ENCODE peak calls at places on chromosomes 11 and 22, in seven cellular contexts. N, A, B, F, W, T and L are unnamed samples.

GRCh38 chr22:20550057-20550817 is 42.8 kb downstream of the MED15 start:
- DNase-seq in N (no peak), A (no peak), B (no peak), F (no peak), W (no peak), T (no peak), L (no peak)

GRCh38 chr11:34869425-34869824 is 46.8 kb downstream of the APIP start:
- DNase-seq in N (no peak), A (no peak), B (no peak), F (no peak), W (no peak), T (no peak), L (no peak)

GRCh38 chr11:11960687-11961086 is 47.7 kb downstream of the DKK3 start:
- DNase-seq in N (no peak), A (no peak), B (no peak), F (no peak), W (no peak), T (no peak), L (no peak)

GRCh38 chr11:16613401-16614381 is 124.8 kb upstream of the C11orf58 start:
- DNase-seq in N (peak), A (peak), B (peak), F (peak), W (peak), T (peak), L (peak)

GRCh38 chr11:65637794-65638317 is at the start of gene SIPA1:
- DNase-seq in N (peak), A (peak), B (peak), F (peak), W (peak), T (peak), L (peak)

GRCh38 chr11:125959931-125960330 is 14.1 kb downstream of the VSIG10L2 start:
- DNase-seq in N (no peak), A (no peak), B (no peak), F (no peak), W (no peak), T (no peak), L (no peak)

GRCh38 chr11:67379061-67380058 is 6.0 kb upstream of the CLCF1 start:
- DNase-seq in N (peak), A (no peak), B (no peak), F (no peak), W (peak), T (no peak), L (no peak)

GRCh38 chr11:129968611-129969419 is 33.8 kb downstream of the PRDM10 start:
- DNase-seq in N (peak), A (no peak), B (no peak), F (no peak), W (no peak), T (no peak), L (no peak)

GRCh38 chr22:47474464-47474863 is 712.0 kb downstream of the TBC1D22A start:
- DNase-seq in N (no peak), A (no peak), B (no peak), F (no peak), W (no peak), T (no peak), L (no peak)

GRCh38 chr11:113106507-113106906 is 145.3 kb downstream of the NCAM1 start:
- DNase-seq in N (no peak), A (peak), B (peak), F (no peak), W (no peak), T (no peak), L (no peak)

GRCh38 chr11:22764732-22765131 is 64.9 kb downstream of the SVIP start:
- DNase-seq in N (no peak), A (no peak), B (no peak), F (no peak), W (no peak), T (no peak), L (no peak)

GRCh38 chr11:121464352-121464946 is 11.7 kb upstream of the SORL1-AS1 start:
- DNase-seq in N (peak), A (peak), B (peak), F (peak), W (peak), T (no peak), L (peak)

GRCh38 chr22:24587948-24588347 is 4.9 kb downstream of the LRRC75B start:
- DNase-seq in N (no peak), A (no peak), B (no peak), F (no peak), W (no peak), T (no peak), L (no peak)

GRCh38 chr22:27556371-27556770 is 245.2 kb downstream of the MN1 start:
- DNase-seq in N (no peak), A (no peak), B (no peak), F (no peak), W (no peak), T (no peak), L (no peak)

GRCh38 chr11:70028147-70028855 is 49.8 kb upstream of the ANO1 start:
- DNase-seq in N (no peak), A (no peak), B (no peak), F (no peak), W (no peak), T (no peak), L (no peak)

GRCh38 chr11:64245797-64246623 is 733 bp downstream of the PPP1R14B start:
- DNase-seq in N (peak), A (peak), B (peak), F (peak), W (peak), T (peak), L (peak)

DNA sequence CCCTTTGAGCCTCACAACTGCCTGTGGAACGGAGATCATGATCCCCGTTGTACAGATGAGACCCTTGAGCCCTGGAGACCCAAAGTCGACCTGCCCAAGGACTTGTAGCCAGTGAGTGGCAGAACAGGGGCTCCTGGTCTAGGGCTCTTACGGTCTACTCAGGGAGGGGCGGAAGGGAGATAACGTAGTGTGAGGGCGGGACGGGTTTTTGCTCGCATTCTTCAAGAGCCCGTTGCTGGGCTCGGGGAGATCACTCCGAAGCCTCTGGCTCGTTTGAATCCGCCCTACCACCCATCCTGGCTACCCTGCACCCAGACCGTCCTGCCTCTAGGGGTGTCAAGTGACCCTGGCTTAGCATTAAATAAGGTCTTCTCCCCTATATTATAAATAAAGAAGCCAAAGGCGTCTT is 637 bp downstream of the CRY2 start:
- DNase-seq in N (peak), A (peak), B (peak), F (peak), W (peak), T (peak), L (no peak)
- TF ChIP-seq CTCF in N (no peak), A (peak), B (peak), F (peak), W (no peak), T (no peak), L (peak)

DNA sequence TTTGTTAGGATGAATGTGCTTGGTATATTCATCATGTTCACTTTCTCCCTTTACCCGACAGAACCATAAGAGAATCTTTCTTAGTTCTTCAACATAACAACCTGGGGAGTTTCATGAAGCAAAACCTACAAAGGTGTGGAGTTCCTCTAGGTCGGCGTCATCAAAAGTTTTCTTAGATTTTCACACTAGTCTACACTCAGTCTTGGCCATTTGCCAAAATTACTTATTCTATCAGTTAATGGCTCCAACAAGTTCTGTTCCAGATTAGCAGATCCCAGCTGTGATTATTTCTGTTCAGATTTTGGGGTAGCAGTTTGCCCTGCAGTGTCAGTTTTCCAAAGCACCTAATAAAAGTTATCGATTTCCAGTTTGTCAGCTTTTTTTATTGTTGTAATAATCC is 935.8 kb upstream of the RAG2 start:
- DNase-seq in N (no peak), A (no peak), B (no peak), F (no peak), W (no peak), T (no peak), L (no peak)
- H3K4me3 ChIP-seq in N (no peak), A (no peak), B (no peak), F (no peak), W (no peak), T (no peak), L (no peak)

DNA sequence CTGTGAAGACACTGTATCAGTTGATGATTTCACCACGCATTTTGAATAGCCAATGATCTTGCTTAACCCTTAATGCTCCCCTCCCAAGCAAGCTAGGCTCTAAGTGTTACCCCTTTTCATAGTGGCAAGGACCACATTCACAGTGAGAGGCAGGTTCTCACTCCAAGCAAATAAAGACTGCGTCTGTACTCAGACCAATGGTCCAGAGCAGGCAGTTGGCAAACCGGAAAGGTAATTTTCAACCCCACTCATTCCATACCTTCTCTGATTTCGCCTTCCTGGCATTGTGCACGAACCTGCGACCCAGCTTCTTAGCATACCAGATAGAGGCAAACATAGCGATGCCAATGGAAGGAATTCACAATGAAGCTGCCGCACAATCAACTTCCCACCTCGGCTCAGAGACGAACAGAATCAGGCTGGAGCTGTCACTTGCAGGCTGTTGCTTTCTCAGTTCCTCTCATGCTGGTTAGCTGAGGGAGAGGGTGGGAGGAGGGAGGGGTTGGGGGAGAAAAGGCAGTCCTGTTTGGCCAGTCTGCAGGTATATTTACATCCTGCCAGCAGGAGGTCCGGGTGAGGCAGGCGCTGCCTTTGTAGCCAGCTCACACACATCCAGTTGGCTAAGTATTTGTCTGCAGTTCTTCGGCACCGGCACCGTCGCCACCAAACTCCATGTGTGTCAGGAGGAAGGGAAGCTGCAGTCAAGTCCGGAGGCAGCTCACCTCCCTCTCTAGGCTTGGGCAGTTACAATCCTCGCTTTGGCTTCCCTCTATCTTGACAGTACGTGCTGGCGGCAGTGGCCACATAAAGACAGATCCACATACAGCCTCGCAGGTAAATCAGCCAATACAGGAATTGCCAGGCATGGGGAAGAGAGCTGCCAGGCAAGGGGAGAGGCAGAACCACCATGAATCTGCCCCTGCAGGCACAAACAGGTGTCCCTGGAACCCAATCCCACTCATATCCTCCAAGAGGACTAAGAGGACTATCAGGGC is 1151.3 kb upstream of the CCDC90B start:
- DNase-seq in N (peak), A (no peak), B (no peak), F (no peak), W (no peak), T (peak), L (no peak)
- TF ChIP-seq CTCF in N (no peak), A (no peak), B (no peak), F (no peak), W (no peak), T (no peak), L (no peak)

DNA sequence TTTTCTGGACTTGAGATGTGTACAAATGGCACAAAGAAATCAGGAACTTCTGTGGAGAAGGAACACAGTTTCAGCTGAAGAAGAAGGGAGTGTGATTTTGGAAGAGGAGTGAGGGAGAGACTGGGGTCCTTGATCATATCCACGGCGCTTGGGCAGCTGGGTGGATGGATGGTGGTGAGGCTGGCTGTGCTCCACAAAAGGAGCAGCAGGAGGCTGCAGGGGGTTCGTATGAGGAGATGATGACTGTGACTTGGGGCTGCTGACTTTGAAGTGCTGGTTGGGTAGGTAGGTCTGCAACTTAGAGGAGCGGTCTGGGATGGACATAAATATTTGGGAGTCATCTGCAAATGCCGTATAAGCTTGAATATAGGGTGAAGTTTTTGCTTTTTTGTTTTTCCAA is 1.3 kb upstream of the DCHS1 start:
- DNase-seq in N (no peak), A (no peak), B (no peak), F (no peak), W (no peak), T (no peak), L (no peak)
- H3K4me3 ChIP-seq in N (no peak), A (no peak), B (no peak), F (peak), W (no peak), T (no peak), L (no peak)

DNA sequence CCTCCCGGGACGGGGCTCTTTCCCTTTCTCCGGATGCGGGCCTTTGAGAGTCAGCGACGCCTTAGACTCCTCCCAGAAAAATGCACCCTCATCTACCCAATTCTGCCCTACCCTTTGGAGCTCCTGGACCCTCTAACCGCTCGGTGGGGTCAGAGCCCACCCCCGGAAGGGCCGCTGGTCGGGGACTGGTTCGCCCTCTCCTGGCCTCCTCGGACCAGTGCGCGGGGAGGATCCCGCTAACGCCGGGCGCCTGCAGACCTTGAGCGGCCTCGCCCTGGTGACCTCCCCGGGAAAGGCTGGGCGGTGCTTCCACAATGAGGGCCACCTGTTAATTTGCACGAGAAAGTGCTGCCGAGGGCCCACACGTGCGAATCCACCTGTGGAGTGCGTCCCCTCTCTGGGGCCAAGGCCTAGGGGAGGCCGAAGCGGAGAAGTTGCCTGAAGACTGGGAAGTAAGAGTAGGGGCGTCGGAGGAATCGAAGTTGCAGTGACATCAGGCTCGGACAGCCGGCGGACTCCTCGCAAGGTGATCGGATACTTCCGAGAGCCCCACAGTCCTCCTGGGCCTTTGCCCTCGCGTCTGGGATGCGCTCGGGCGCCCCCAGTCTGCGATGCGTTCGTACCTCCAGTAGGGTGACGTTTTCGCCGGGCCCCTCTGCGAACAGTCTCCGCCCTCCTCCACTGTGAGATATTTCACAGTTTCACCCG is 61.5 kb downstream of the ENDOD1 start:
- DNase-seq in N (peak), A (peak), B (peak), F (peak), W (peak), T (peak), L (peak)
- TF ChIP-seq CTCF in N (peak), A (peak), B (peak), F (peak), W (peak), T (peak), L (peak)

GRCh38 chr22:23306438-23306921 is 126.2 kb downstream of the BCR start:
- DNase-seq in N (peak), A (peak), B (peak), F (peak), W (no peak), T (no peak), L (no peak)

GRCh38 chr22:23306926-23307325 is 126.6 kb downstream of the BCR start:
- DNase-seq in N (peak), A (no peak), B (no peak), F (no peak), W (no peak), T (no peak), L (no peak)

GRCh38 chr22:23302171-23303002 is 122.1 kb downstream of the BCR start:
- DNase-seq in N (peak), A (no peak), B (peak), F (peak), W (no peak), T (peak), L (no peak)

GRCh38 chr22:23305922-23306374 is 125.6 kb downstream of the BCR start:
- DNase-seq in N (peak), A (peak), B (peak), F (peak), W (no peak), T (no peak), L (peak)

DNA sequence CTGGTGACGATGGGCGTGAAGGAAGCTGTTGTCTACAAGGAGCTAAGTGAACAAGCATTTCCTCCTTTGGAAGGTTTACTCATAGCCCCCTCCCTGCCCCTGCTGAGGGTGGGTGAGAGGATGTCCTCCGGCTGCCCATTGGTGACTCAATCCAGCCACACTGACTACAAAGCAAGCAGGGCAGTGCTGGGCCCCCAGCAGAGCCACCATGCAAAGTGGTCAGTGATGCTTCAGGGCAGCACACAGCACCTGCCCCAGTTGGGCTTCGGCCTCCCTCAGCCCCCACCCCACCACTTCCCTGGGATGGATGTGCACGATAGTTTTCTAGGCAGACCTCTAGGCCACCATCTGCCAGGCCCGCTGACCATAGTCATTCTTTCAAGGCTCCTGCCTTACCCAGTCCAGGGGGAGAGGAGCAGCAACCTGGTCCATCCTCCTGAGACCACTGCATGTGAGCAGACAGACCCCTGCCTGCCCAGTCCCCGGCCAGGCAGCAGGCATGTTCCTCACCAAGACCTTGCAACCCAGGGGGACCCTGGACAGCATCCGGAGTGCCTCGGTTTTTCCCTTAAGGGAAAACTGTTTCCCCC is 125.1 kb downstream of the BCR start:
- DNase-seq in N (peak), A (peak), B (peak), F (peak), W (no peak), T (no peak), L (no peak)
- H3K4me3 ChIP-seq in N (no peak), A (no peak), B (peak), F (no peak), W (no peak), T (no peak), L (no peak)

DNA sequence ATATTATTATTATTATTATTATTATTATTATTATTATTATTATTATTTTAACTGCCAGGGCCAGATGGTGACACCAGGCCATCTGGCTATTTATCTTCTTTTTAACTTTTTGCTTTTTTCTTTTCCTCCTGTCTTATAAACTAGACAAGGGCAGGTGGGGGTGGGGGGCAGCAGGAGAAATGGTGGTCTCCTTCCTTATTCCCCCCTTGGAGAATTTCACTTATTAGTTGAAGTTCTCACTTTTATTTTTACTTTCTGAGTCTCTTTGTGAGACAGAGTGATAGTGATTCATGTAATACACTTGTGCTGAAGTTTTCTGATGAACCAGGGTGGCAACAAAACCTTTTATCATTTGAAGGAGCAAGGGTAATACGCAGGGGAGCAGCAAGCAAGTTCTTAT is 96.3 kb upstream of the ALKBH3 start:
- DNase-seq in N (no peak), A (no peak), B (no peak), F (no peak), W (no peak), T (no peak), L (no peak)
- TF ChIP-seq CTCF in N (no peak), A (no peak), B (no peak), F (no peak), W (no peak), T (no peak), L (no peak)

DNA sequence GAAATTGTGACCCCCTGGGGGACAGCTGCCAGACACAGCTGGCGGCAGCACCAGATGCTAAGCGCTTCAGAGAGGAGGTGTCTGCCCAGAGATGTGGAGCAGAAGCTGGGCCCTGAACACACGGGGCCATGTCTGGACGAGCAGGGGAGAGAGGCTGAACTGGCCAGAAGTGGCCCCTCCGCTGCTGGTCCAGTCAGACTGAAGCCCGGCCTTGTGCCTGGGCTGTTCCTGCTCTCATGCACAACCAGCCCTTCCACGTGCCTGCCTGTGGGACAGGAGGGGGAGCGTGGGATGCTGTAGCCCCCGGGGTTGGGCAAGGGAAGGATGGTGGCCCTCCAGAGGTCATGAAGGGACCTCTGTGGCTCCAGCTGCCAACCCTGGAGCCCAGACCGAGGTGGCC is 1.8 kb downstream of the ADM2 start:
- DNase-seq in N (no peak), A (no peak), B (no peak), F (no peak), W (no peak), T (no peak), L (no peak)
- H3K4me3 ChIP-seq in N (peak), A (no peak), B (no peak), F (no peak), W (no peak), T (no peak), L (no peak)